ENCODE peak calls at places on chromosomes 12 and 14, in six cellular contexts. F is IMR-90, B is lower leg skin, A is cardiac fibroblast, S is GM10248, X is cardiac muscle cell. I is an unnamed sample.

GRCh38 chr12:5898874-5899273 is 46.2 kb downstream of the ANO2 start:
- DNase-seq in F (no peak), B (no peak), A (no peak), S (no peak), X (no peak), I (no peak)

GRCh38 chr12:64782181-64782580 is 23.0 kb upstream of the GNS start:
- DNase-seq in F (no peak), B (no peak), A (no peak), S (no peak), X (no peak), I (no peak)

GRCh38 chr12:18476866-18477265 is 215.5 kb downstream of the PIK3C2G start:
- DNase-seq in F (no peak), B (no peak), A (no peak), S (no peak), X (no peak), I (no peak)

GRCh38 chr14:52351561-52352491 is 37.7 kb downstream of the PTGER2 start:
- DNase-seq in F (peak), B (no peak), A (peak), S (no peak), X (peak), I (no peak)

GRCh38 chr14:49972840-49973239 is 80.0 kb downstream of the ARF6 start:
- DNase-seq in F (peak), B (peak), A (peak), S (no peak), X (peak), I (no peak)

GRCh38 chr14:31243860-31244259 is 36.3 kb upstream of the HECTD1 start:
- DNase-seq in F (no peak), B (peak), A (no peak), S (no peak), X (no peak), I (no peak)

GRCh38 chr12:84974177-84974815 is 61.7 kb upstream of the SLC6A15 start:
- DNase-seq in F (no peak), B (no peak), A (peak), S (no peak), X (no peak), I (no peak)

GRCh38 chr14:63562414-63562813 is 19.2 kb upstream of the PPP2R5E start:
- DNase-seq in F (no peak), B (no peak), A (peak), S (no peak), X (peak), I (no peak)

GRCh38 chr12:32126720-32127119 is 20.1 kb downstream of the BICD1 start:
- DNase-seq in F (peak), B (no peak), A (peak), S (no peak), X (no peak), I (no peak)

GRCh38 chr12:70367268-70368141 is 1.4 kb downstream of the KCNMB4 start:
- DNase-seq in F (peak), B (no peak), A (peak), S (no peak), X (peak), I (no peak)

GRCh38 chr12:89273525-89273924 is 78.8 kb downstream of the DUSP6 start:
- DNase-seq in F (no peak), B (no peak), A (no peak), S (no peak), X (no peak), I (no peak)

GRCh38 chr14:54169254-54169924 is 212.8 kb upstream of the BMP4 start:
- DNase-seq in F (peak), B (no peak), A (peak), S (no peak), X (no peak), I (no peak)

GRCh38 chr14:92039073-92039719 is 663 bp downstream of the TRIP11 start:
- DNase-seq in F (peak), B (peak), A (peak), S (peak), X (peak), I (no peak)

GRCh38 chr12:64103821-64104220 is 118.3 kb downstream of the KICS2 start:
- DNase-seq in F (peak), B (no peak), A (no peak), S (no peak), X (peak), I (no peak)

GRCh38 chr14:92568621-92569479 is 55.3 kb downstream of the RIN3 start:
- DNase-seq in F (no peak), B (no peak), A (no peak), S (peak), X (peak), I (peak)

GRCh38 chr14:102046337-102047278 is 40.2 kb downstream of the HSP90AA1 start:
- DNase-seq in F (peak), B (peak), A (peak), S (peak), X (peak), I (no peak)

GRCh38 chr14:93976477-93977057 is at the start of gene ASB2:
- DNase-seq in F (peak), B (no peak), A (peak), S (no peak), X (peak), I (no peak)

GRCh38 chr12:120366884-120367251 is 2.1 kb downstream of the MSI1 start:
- DNase-seq in F (no peak), B (no peak), A (no peak), S (no peak), X (no peak), I (no peak)

GRCh38 chr14:66709292-66709691 is 201.3 kb downstream of the GPHN start:
- DNase-seq in F (peak), B (no peak), A (peak), S (no peak), X (peak), I (no peak)

GRCh38 chr12:23356927-23357708 is 592.4 kb downstream of the SOX5 start:
- DNase-seq in F (no peak), B (no peak), A (no peak), S (no peak), X (no peak), I (no peak)

GRCh38 chr12:23359975-23360638 is 589.4 kb downstream of the SOX5 start:
- DNase-seq in F (no peak), B (no peak), A (no peak), S (no peak), X (no peak), I (no peak)

GRCh38 chr12:23356440-23356839 is 593.0 kb downstream of the SOX5 start:
- DNase-seq in F (no peak), B (no peak), A (no peak), S (no peak), X (no peak), I (no peak)

DNA sequence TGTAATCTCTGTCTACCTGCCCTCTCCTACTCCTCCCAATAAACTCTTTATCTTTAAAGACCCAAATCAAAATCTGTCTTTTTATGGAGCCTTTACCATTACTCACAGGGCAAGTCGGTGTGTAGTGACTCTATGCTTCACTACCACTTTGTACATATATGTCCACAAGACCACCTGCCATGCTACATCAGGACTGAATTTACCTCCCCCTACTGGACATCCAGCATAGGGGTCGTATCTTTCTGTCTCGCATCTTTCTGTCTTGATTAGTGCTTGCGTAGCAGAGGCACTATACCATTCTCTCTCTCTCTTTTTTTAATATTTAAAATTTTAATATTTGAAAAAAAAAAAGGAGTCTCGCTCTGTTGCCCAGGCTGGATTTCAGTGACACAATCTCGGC is 587.5 kb downstream of the SOX5 start:
- DNase-seq in F (no peak), B (no peak), A (no peak), S (no peak), X (no peak), I (no peak)
- TF ChIP-seq CTCF in F (no peak), B (no peak), A (no peak), S (no peak), X (no peak), I (no peak)

GRCh38 chr12:59444932-59445331 is 150.9 kb upstream of the SLC16A7 start:
- DNase-seq in F (peak), B (no peak), A (peak), S (no peak), X (peak), I (no peak)
- TF ChIP-seq CTCF in F (peak), B (no peak), A (peak), S (peak), X (peak), I (no peak)

GRCh38 chr12:72267974-72268373 is 4.2 kb upstream of the TRHDE start:
- DNase-seq in F (peak), B (no peak), A (no peak), S (no peak), X (no peak), I (no peak)
- TF ChIP-seq CTCF in F (peak), B (no peak), A (peak), S (no peak), X (no peak), I (no peak)

DNA sequence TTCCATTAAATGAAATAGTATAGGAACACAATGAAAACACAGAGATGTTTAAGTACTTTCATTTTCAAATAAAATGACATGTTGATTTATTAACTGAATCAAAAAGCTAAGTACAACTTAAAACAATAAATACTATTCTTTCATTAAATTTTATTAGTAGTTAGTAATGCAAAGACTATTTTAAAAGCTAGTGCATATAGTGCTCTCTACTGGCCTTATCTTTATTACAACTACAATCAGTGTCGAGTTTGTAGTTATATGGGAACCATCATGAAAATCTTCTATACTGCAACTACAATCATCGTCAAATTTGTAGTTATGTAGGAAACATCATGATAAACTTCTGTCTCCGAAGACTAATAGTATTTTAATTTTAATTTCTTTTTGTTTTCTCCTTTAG is 8.9 kb upstream of the LIN7A start:
- DNase-seq in F (peak), B (no peak), A (peak), S (no peak), X (peak), I (no peak)
- TF ChIP-seq CTCF in F (peak), B (no peak), A (peak), S (peak), X (peak), I (no peak)

GRCh38 chr12:93742086-93742934 is 65.1 kb downstream of the CRADD start:
- DNase-seq in F (peak), B (peak), A (peak), S (peak), X (peak), I (peak)
- TF ChIP-seq CTCF in F (peak), B (no peak), A (peak), S (peak), X (peak), I (peak)

GRCh38 chr14:58884442-58884841 is 246.7 kb downstream of the DACT1 start:
- DNase-seq in F (no peak), B (no peak), A (no peak), S (no peak), X (no peak), I (no peak)
- TF ChIP-seq CTCF in F (peak), B (no peak), A (peak), S (peak), X (no peak), I (no peak)

GRCh38 chr12:48999371-49000131 is at the start of gene DDN:
- DNase-seq in F (peak), B (no peak), A (peak), S (peak), X (peak), I (peak)
- TF ChIP-seq CTCF in F (no peak), B (no peak), A (no peak), S (no peak), X (no peak), I (no peak)

GRCh38 chr12:110258466-110258865 is 22.6 kb upstream of the ATP2A2 start:
- DNase-seq in F (no peak), B (no peak), A (no peak), S (no peak), X (no peak), I (no peak)

GRCh38 chr12:110266980-110267620 is 13.9 kb upstream of the ATP2A2 start:
- DNase-seq in F (peak), B (no peak), A (peak), S (no peak), X (peak), I (no peak)

GRCh38 chr12:110266381-110266909 is 14.6 kb upstream of the ATP2A2 start:
- DNase-seq in F (no peak), B (no peak), A (no peak), S (no peak), X (no peak), I (no peak)

GRCh38 chr12:110256780-110257431 is 24.1 kb upstream of the ATP2A2 start:
- DNase-seq in F (no peak), B (no peak), A (peak), S (no peak), X (peak), I (no peak)

GRCh38 chr12:110262442-110263388 is 18.3 kb upstream of the ATP2A2 start:
- DNase-seq in F (peak), B (no peak), A (no peak), S (no peak), X (peak), I (no peak)
- TF ChIP-seq CTCF in F (no peak), B (no peak), A (no peak), S (no peak), X (no peak), I (no peak)

DNA sequence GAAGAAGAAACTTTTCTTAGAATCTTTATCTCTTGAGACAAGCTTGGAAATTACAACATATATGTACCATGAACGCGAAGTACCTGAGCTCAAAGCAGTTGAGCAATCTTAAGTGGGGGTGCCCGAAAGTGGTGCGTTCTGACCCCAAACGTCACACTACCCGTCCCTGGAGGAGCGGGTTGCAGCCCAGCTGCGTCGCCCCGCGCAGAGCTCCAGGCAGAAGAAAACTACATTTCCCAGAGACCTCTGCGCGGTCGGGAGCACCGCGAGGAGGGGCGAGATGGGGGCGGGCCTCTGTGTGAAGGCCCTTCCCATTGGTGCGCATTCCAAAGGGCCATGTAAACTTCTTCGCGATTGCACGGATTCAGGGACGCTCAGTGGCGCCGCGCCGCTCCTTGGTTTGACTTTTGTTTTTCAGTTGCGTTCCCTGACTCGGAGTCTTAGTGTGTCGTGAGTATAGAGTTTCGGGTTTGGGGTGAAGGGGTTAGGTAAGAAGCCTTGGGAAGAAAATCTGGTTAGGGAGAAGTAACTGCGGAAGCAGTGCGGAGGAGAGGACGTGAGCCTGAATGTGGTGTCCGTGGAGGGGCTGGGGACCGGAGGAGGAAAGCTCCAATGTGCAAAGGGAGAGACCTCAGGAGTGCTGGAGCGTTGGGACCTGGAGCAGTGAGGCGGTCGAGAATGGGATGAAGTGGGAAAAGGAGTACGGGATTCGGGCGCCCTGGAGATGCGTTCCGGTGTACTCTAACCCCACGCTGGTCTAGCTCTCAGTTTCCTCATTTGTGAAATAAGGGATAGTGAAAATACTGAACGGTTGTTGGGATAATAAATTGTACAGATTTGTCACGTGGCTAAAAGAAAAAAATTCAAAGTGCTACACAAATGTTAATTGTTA is at the start of gene CCDC77:
- DNase-seq in F (peak), B (peak), A (peak), S (peak), X (peak), I (peak)
- TF ChIP-seq CTCF in F (peak), B (no peak), A (peak), S (no peak), X (peak), I (no peak)

DNA sequence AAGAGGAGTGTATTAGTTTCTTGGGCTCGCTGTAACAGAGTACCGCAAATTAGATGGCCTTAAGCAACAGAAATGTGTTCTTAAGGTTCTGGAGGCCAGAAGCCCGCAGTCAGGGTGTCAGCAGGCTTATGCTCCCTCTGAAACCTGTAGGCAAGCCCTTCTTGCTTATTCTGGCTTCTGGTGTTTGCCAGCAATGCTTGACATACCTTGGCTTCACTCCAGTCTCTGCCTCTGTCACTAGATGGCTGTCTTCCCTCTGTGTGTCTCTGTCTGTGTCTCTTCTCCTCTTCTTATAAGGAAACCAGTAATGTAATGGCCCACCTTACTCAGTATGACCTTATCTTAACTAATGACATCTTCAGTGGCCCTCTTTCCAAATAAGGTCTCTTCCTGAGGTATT is 85.1 kb downstream of the DERA start:
- DNase-seq in F (peak), B (no peak), A (peak), S (no peak), X (peak), I (no peak)
- TF ChIP-seq CTCF in F (no peak), B (no peak), A (peak), S (no peak), X (no peak), I (no peak)